ENCODE peak calls at places on chromosomes 1 and 21, in four cellular contexts. One of them, this sample, is unnamed.

GRCh38 chr1:41367102-41367537 is 5.9 kb downstream of the FOXO6 start:
- DNase-seq in amygdala: no peak
- DNase-seq in nephron progenitor cell: no peak
- DNase-seq in CD8-positive, alpha-beta memory T cell: no peak
- DNase-seq in this sample: no peak

GRCh38 chr1:118118469-118118868 is 66.6 kb downstream of the SPAG17 start:
- DNase-seq in amygdala: no peak
- DNase-seq in nephron progenitor cell: no peak
- DNase-seq in CD8-positive, alpha-beta memory T cell: no peak
- DNase-seq in this sample: no peak

GRCh38 chr1:111895456-111895855 is 94.0 kb downstream of the KCND3 start:
- DNase-seq in amygdala: no peak
- DNase-seq in nephron progenitor cell: no peak
- DNase-seq in CD8-positive, alpha-beta memory T cell: no peak
- DNase-seq in this sample: no peak

GRCh38 chr1:94092210-94092613 is 28.7 kb downstream of the ABCA4 start:
- DNase-seq in amygdala: no peak
- DNase-seq in nephron progenitor cell: no peak
- DNase-seq in CD8-positive, alpha-beta memory T cell: no peak
- DNase-seq in this sample: no peak

GRCh38 chr1:150829751-150830150 is 21.7 kb upstream of the CTSK start:
- DNase-seq in amygdala: no peak
- DNase-seq in nephron progenitor cell: no peak
- DNase-seq in CD8-positive, alpha-beta memory T cell: no peak
- DNase-seq in this sample: no peak

GRCh38 chr1:52167014-52167753 is 25.3 kb downstream of the ZFYVE9 start:
- DNase-seq in amygdala: no peak
- DNase-seq in nephron progenitor cell: no peak
- DNase-seq in CD8-positive, alpha-beta memory T cell: no peak
- DNase-seq in this sample: no peak

GRCh38 chr1:25971044-25971881 is 26.6 kb downstream of the PAFAH2 start:
- DNase-seq in amygdala: no peak
- DNase-seq in nephron progenitor cell: no peak
- DNase-seq in CD8-positive, alpha-beta memory T cell: no peak
- DNase-seq in this sample: no peak

GRCh38 chr1:19828546-19828945 is 13.5 kb upstream of the RNF186 start:
- DNase-seq in amygdala: no peak
- DNase-seq in nephron progenitor cell: no peak
- DNase-seq in CD8-positive, alpha-beta memory T cell: no peak
- DNase-seq in this sample: no peak

GRCh38 chr1:36369061-36369470 is 16.7 kb downstream of the STK40 start:
- DNase-seq in amygdala: peak
- DNase-seq in nephron progenitor cell: peak
- DNase-seq in CD8-positive, alpha-beta memory T cell: peak
- DNase-seq in this sample: peak

GRCh38 chr1:184036517-184036949 is 995 bp downstream of the COLGALT2 start:
- DNase-seq in amygdala: peak
- DNase-seq in nephron progenitor cell: peak
- DNase-seq in CD8-positive, alpha-beta memory T cell: no peak
- DNase-seq in this sample: no peak

GRCh38 chr1:154192476-154192875 is 576 bp upstream of the TPM3 start:
- DNase-seq in amygdala: no peak
- DNase-seq in nephron progenitor cell: no peak
- DNase-seq in CD8-positive, alpha-beta memory T cell: no peak
- DNase-seq in this sample: no peak

GRCh38 chr1:118918230-118918939 is 69.8 kb downstream of the TBX15 start:
- DNase-seq in amygdala: no peak
- DNase-seq in nephron progenitor cell: no peak
- DNase-seq in CD8-positive, alpha-beta memory T cell: no peak
- DNase-seq in this sample: no peak

GRCh38 chr1:171286032-171286705 is 27.8 kb upstream of the FMO4 start:
- DNase-seq in amygdala: no peak
- DNase-seq in nephron progenitor cell: no peak
- DNase-seq in CD8-positive, alpha-beta memory T cell: no peak
- DNase-seq in this sample: no peak

GRCh38 chr21:43192501-43193081 is 23.8 kb downstream of the CRYAA start:
- DNase-seq in amygdala: no peak
- DNase-seq in nephron progenitor cell: no peak
- DNase-seq in CD8-positive, alpha-beta memory T cell: no peak
- DNase-seq in this sample: no peak

GRCh38 chr1:193310569-193310968 is 124.2 kb upstream of the B3GALT2 start:
- DNase-seq in amygdala: no peak
- DNase-seq in nephron progenitor cell: no peak
- DNase-seq in CD8-positive, alpha-beta memory T cell: no peak
- DNase-seq in this sample: no peak

GRCh38 chr1:234309598-234310459 is 63.4 kb upstream of the COA6 start:
- DNase-seq in amygdala: peak
- DNase-seq in nephron progenitor cell: peak
- DNase-seq in CD8-positive, alpha-beta memory T cell: peak
- DNase-seq in this sample: peak

GRCh38 chr1:30508175-30508448 is 215.3 kb downstream of the MATN1 start:
- DNase-seq in amygdala: no peak
- DNase-seq in nephron progenitor cell: no peak
- DNase-seq in CD8-positive, alpha-beta memory T cell: no peak
- DNase-seq in this sample: no peak

GRCh38 chr21:18369115-18369514 is 34.5 kb downstream of the TMPRSS15 start:
- DNase-seq in amygdala: no peak
- DNase-seq in nephron progenitor cell: no peak
- DNase-seq in CD8-positive, alpha-beta memory T cell: no peak
- DNase-seq in this sample: no peak

GRCh38 chr1:18253093-18253492 is 145.5 kb downstream of the IGSF21 start:
- DNase-seq in amygdala: no peak
- DNase-seq in nephron progenitor cell: no peak
- DNase-seq in CD8-positive, alpha-beta memory T cell: no peak
- DNase-seq in this sample: no peak

GRCh38 chr1:159436469-159436868 is 3.1 kb upstream of the OR10J1 start:
- DNase-seq in amygdala: no peak
- DNase-seq in nephron progenitor cell: no peak
- DNase-seq in CD8-positive, alpha-beta memory T cell: no peak
- DNase-seq in this sample: no peak

GRCh38 chr21:17818158-17819113 is 720 bp downstream of the C21orf91 start:
- DNase-seq in amygdala: peak
- DNase-seq in nephron progenitor cell: peak
- DNase-seq in CD8-positive, alpha-beta memory T cell: peak
- DNase-seq in this sample: peak

GRCh38 chr1:40389234-40389815 is 15.8 kb downstream of the SMAP2 start:
- DNase-seq in amygdala: no peak
- DNase-seq in nephron progenitor cell: no peak
- DNase-seq in CD8-positive, alpha-beta memory T cell: no peak
- DNase-seq in this sample: no peak

GRCh38 chr1:72284398-72285073 is 2.2 kb upstream of the NEGR1 start:
- DNase-seq in amygdala: peak
- DNase-seq in nephron progenitor cell: peak
- DNase-seq in CD8-positive, alpha-beta memory T cell: no peak
- DNase-seq in this sample: no peak

GRCh38 chr1:230080834-230081233 is 13.8 kb downstream of the GALNT2 start:
- DNase-seq in amygdala: no peak
- DNase-seq in nephron progenitor cell: no peak
- DNase-seq in CD8-positive, alpha-beta memory T cell: no peak
- DNase-seq in this sample: no peak

GRCh38 chr1:28291711-28292110 is 32.4 kb downstream of the SESN2 start:
- DNase-seq in amygdala: no peak
- DNase-seq in nephron progenitor cell: no peak
- DNase-seq in CD8-positive, alpha-beta memory T cell: no peak
- DNase-seq in this sample: no peak

GRCh38 chr1:21334214-21335087 is 44.2 kb upstream of the ECE1 start:
- DNase-seq in amygdala: no peak
- DNase-seq in nephron progenitor cell: peak
- DNase-seq in CD8-positive, alpha-beta memory T cell: peak
- DNase-seq in this sample: peak

GRCh38 chr1:186950547-186950946 is 121.8 kb downstream of the PLA2G4A start:
- DNase-seq in amygdala: no peak
- DNase-seq in nephron progenitor cell: no peak
- DNase-seq in CD8-positive, alpha-beta memory T cell: no peak
- DNase-seq in this sample: no peak

GRCh38 chr1:67342002-67342890 is 34.6 kb downstream of the IL12RB2 start:
- DNase-seq in amygdala: no peak
- DNase-seq in nephron progenitor cell: no peak
- DNase-seq in CD8-positive, alpha-beta memory T cell: no peak
- DNase-seq in this sample: no peak

GRCh38 chr1:54331091-54331772 is 75.0 kb downstream of the SSBP3 start:
- DNase-seq in amygdala: no peak
- DNase-seq in nephron progenitor cell: no peak
- DNase-seq in CD8-positive, alpha-beta memory T cell: no peak
- DNase-seq in this sample: no peak

GRCh38 chr1:45244660-45245059 is 38.3 kb upstream of the ZSWIM5 start:
- DNase-seq in amygdala: no peak
- DNase-seq in nephron progenitor cell: no peak
- DNase-seq in CD8-positive, alpha-beta memory T cell: no peak
- DNase-seq in this sample: no peak

GRCh38 chr1:153800516-153800915 is 25.3 kb downstream of the SLC27A3 start:
- DNase-seq in amygdala: no peak
- DNase-seq in nephron progenitor cell: no peak
- DNase-seq in CD8-positive, alpha-beta memory T cell: no peak
- DNase-seq in this sample: no peak

GRCh38 chr1:212903664-212904063 is 45.6 kb downstream of the FLVCR1 start:
- DNase-seq in amygdala: no peak
- DNase-seq in nephron progenitor cell: no peak
- DNase-seq in CD8-positive, alpha-beta memory T cell: no peak
- DNase-seq in this sample: no peak

GRCh38 chr1:207156095-207156494 is 52.1 kb downstream of the C4BPA start:
- DNase-seq in amygdala: no peak
- DNase-seq in nephron progenitor cell: no peak
- DNase-seq in CD8-positive, alpha-beta memory T cell: no peak
- DNase-seq in this sample: no peak

GRCh38 chr21:15034126-15034848 is 30.5 kb downstream of the NRIP1 start:
- DNase-seq in amygdala: no peak
- DNase-seq in nephron progenitor cell: no peak
- DNase-seq in CD8-positive, alpha-beta memory T cell: no peak
- DNase-seq in this sample: no peak

GRCh38 chr1:89705901-89706699 is 73.2 kb downstream of the LRRC8C start:
- DNase-seq in amygdala: no peak
- DNase-seq in nephron progenitor cell: no peak
- DNase-seq in CD8-positive, alpha-beta memory T cell: no peak
- DNase-seq in this sample: no peak

GRCh38 chr1:226993676-226994356 is 53.7 kb downstream of the COQ8A start:
- DNase-seq in amygdala: no peak
- DNase-seq in nephron progenitor cell: peak
- DNase-seq in CD8-positive, alpha-beta memory T cell: no peak
- DNase-seq in this sample: no peak

GRCh38 chr21:17784604-17785402 is 34.4 kb downstream of the C21orf91 start:
- DNase-seq in amygdala: no peak
- DNase-seq in nephron progenitor cell: no peak
- DNase-seq in CD8-positive, alpha-beta memory T cell: no peak
- DNase-seq in this sample: no peak

GRCh38 chr1:19620786-19621185 is 23.3 kb upstream of the NBL1 start:
- DNase-seq in amygdala: no peak
- DNase-seq in nephron progenitor cell: no peak
- DNase-seq in CD8-positive, alpha-beta memory T cell: no peak
- DNase-seq in this sample: no peak

GRCh38 chr1:71502026-71502425 is 421.2 kb upstream of the ZRANB2 start:
- DNase-seq in amygdala: no peak
- DNase-seq in nephron progenitor cell: no peak
- DNase-seq in CD8-positive, alpha-beta memory T cell: no peak
- DNase-seq in this sample: no peak

This sample was measured in activated gamma-delta T cell treated with anti-CD3 and anti-CD28 coated beads, Interleukin-2, amount 50 U/mL, for 16 hours.